ENCODE peak calls at places on chromosomes 12 and 14, in five cellular contexts. H, N, F, I and Z are unnamed samples. For H3K27me3, the result is how much of the 10 kb centered on the place peaks cover.

GRCh38 chr14:56102901-56103409 is 15.3 kb upstream of the PELI2 start:
- DNase-seq in H (peak), N (no peak), F (no peak), I (peak), Z (no peak)

GRCh38 chr14:70755655-70756054 is 53.7 kb downstream of the MAP3K9 start:
- DNase-seq in H (no peak), F (no peak), I (peak), N (no peak), Z (peak)

GRCh38 chr14:103690332-103690731 is 24.9 kb downstream of the XRCC3 start:
- DNase-seq in H (no peak), F (no peak), I (no peak), N (no peak), Z (no peak)

GRCh38 chr12:52249041-52249461 is 16.0 kb downstream of the KRT7 start:
- DNase-seq in H (no peak), I (no peak), N (peak), F (no peak), Z (no peak)

GRCh38 chr14:75941030-75941429 is 40.8 kb downstream of the TGFB3 start:
- DNase-seq in F (no peak), I (peak), H (no peak), N (no peak), Z (no peak)

GRCh38 chr12:53219116-53219955 is 12.3 kb upstream of the ITGB7 start:
- DNase-seq in I (peak), N (no peak), H (peak), F (peak), Z (peak)

GRCh38 chr12:25034676-25035075 is 85.8 kb upstream of the BCAT1 start:
- DNase-seq in I (no peak), F (no peak), N (no peak), H (no peak), Z (no peak)

GRCh38 chr12:88639361-88639760 is 59.1 kb upstream of the KITLG start:
- DNase-seq in F (no peak), H (peak), N (no peak), I (peak), Z (peak)

GRCh38 chr14:103151270-103151933 is 28.1 kb downstream of the TNFAIP2 start:
- DNase-seq in F (no peak), H (no peak), N (no peak), I (no peak), Z (no peak)

GRCh38 chr12:18296201-18296908 is 35.0 kb downstream of the PIK3C2G start:
- DNase-seq in F (no peak), N (no peak), I (no peak), H (peak), Z (no peak)

GRCh38 chr12:93376436-93377251 is 1.1 kb upstream of the NUDT4 start:
- DNase-seq in F (no peak), H (peak), N (peak), I (peak), Z (no peak)

GRCh38 chr14:94307410-94307992 is 14.4 kb upstream of the SERPINA10 start:
- DNase-seq in H (no peak), F (no peak), I (no peak), N (no peak), Z (no peak)

GRCh38 chr12:130433834-130434233 is 96.1 kb downstream of the PIWIL1 start:
- DNase-seq in H (no peak), I (no peak), N (no peak), F (no peak), Z (no peak)

GRCh38 chr12:123003257-123003656 is 22.8 kb downstream of the ARL6IP4 start:
- DNase-seq in N (no peak), F (no peak), I (no peak), H (no peak), Z (no peak)

GRCh38 chr14:97295108-97295710 is 498.0 kb downstream of the VRK1 start:
- DNase-seq in F (no peak), H (no peak), N (no peak), I (no peak), Z (no peak)

GRCh38 chr14:77268989-77269595 is 1.9 kb downstream of the NGB start:
- DNase-seq in F (no peak), N (no peak), I (no peak), H (no peak), Z (no peak)

GRCh38 chr12:49335955-49336644 is 888 bp downstream of the C1QL4 start:
- DNase-seq in F (no peak), N (no peak), H (no peak), I (no peak), Z (no peak)

GRCh38 chr14:59507063-59507751 is 22.9 kb downstream of the JKAMP start:
- DNase-seq in F (peak), N (peak), I (peak), H (peak), Z (peak)

GRCh38 chr12:68402422-68402821 is 70.3 kb upstream of the MDM1 start:
- DNase-seq in I (no peak), H (no peak), F (no peak), N (no peak), Z (no peak)

GRCh38 chr14:70654609-70655008 is 12.9 kb downstream of the TTC9 start:
- DNase-seq in F (no peak), I (peak), N (no peak), H (no peak), Z (no peak)

GRCh38 chr14:30221546-30221945 is 293.9 kb upstream of the PRKD1 start:
- DNase-seq in I (no peak), F (no peak), H (no peak), N (no peak), Z (no peak)

GRCh38 chr12:104218935-104219334 is 3.4 kb downstream of the TXNRD1 start:
- DNase-seq in H (peak), N (no peak), I (peak), F (no peak), Z (peak)

GRCh38 chr12:52691076-52691764 is 11.0 kb upstream of the KRT1 start:
- DNase-seq in N (peak), H (no peak), I (no peak), F (peak), Z (no peak)

GRCh38 chr12:58502236-58502635 is 418.1 kb downstream of the LRIG3 start:
- DNase-seq in I (peak), N (no peak), H (no peak), F (no peak), Z (peak)

GRCh38 chr14:95701846-95702221 is 12.1 kb downstream of the TCL1A start:
- DNase-seq in I (peak), F (no peak), N (no peak), H (peak), Z (peak)

GRCh38 chr12:128190614-128191013 is 76.4 kb upstream of the TMEM132C start:
- DNase-seq in N (no peak), H (no peak), F (no peak), I (no peak), Z (no peak)

GRCh38 chr12:32390572-32391219 is 8.7 kb upstream of the FGD4 start:
- DNase-seq in F (peak), I (peak), H (peak), N (peak), Z (no peak)

GRCh38 chr12:112964067-112964670 is 14.2 kb upstream of the OAS2 start:
- DNase-seq in N (no peak), I (no peak), F (no peak), H (no peak), Z (no peak)

GRCh38 chr12:90987520-90987919 is 17.3 kb downstream of the EPYC start:
- DNase-seq in F (no peak), N (no peak), I (no peak), H (no peak), Z (no peak)

GRCh38 chr12:76863005-76863670 is 15.7 kb downstream of the CSRP2 start:
- DNase-seq in I (peak), N (no peak), F (no peak), H (peak), Z (peak)

GRCh38 chr14:23578560-23579310 is at the start of gene JPH4:
- DNase-seq in I (no peak), N (no peak), H (no peak), F (no peak), Z (no peak)

GRCh38 chr12:113863455-113863845 is 102.7 kb downstream of the RBM19 start:
- DNase-seq in N (no peak), I (peak), F (no peak), H (no peak), Z (no peak)

GRCh38 chr14:73751157-73751691 is 37.0 kb upstream of the PNMA1 start:
- DNase-seq in N (peak), I (no peak), H (no peak), F (peak), Z (no peak)

GRCh38 chr12:67881565-67881964 is 107.7 kb upstream of the IFNG-AS1 start:
- DNase-seq in I (no peak), H (no peak), N (no peak), F (no peak), Z (no peak)

GRCh38 chr12:10069099-10069498 is 29.7 kb downstream of the CLEC1A start:
- DNase-seq in I (peak), F (no peak), H (no peak), N (no peak), Z (peak)

GRCh38 chr14:77181603-77182437 is at the start of gene TMEM63C:
- DNase-seq in I (peak), F (peak), N (peak), H (peak), Z (peak)

GRCh38 chr12:46832084-46832704 is 6.4 kb upstream of the SLC38A4 start:
- DNase-seq in N (no peak), I (no peak), F (no peak), H (no peak), Z (no peak)
- H3K27me3 ChIP-seq in N (under half), I (under half), F (under half), H (half or more), Z (under half)

GRCh38 chr14:61860294-61860918 is 98.2 kb downstream of the SNAPC1 start:
- DNase-seq in I (peak), N (peak), F (no peak), H (peak), Z (peak)
- TF ChIP-seq CTCF in I (peak), N (peak), F (peak), H (peak), Z (peak)

GRCh38 chr14:60723218-60724079 is 702 bp downstream of the SIX4 start:
- DNase-seq in N (peak), I (peak), H (peak), F (peak), Z (peak)
- H3K27me3 ChIP-seq in N (under half), I (under half), H (under half), F (under half), Z (under half)

DNA sequence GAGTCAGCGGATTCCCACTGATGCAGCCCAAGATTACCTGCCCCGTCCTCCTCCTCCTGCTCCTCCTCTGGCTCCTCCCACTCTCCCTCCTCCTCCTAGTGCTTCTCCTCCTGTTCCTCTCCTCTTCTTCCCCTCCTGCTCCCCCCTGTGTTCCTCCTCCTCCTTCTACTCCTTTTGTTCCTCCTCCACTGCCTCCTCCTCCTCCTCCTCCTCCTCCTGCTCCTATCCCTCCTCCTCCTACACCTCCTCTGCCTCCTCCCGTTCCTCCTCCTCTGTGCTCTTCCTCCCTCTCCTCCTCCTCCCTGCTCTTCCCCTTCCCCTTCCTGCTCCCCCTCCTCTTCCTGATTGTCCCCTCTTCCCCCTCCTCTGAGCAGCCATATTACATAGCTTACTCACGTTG is 141.3 kb downstream of the CACNA1C start:
- DNase-seq in F (no peak), H (peak), I (no peak), N (no peak), Z (no peak)
- TF ChIP-seq CTCF in F (no peak), H (no peak), I (no peak), N (no peak), Z (no peak)

DNA sequence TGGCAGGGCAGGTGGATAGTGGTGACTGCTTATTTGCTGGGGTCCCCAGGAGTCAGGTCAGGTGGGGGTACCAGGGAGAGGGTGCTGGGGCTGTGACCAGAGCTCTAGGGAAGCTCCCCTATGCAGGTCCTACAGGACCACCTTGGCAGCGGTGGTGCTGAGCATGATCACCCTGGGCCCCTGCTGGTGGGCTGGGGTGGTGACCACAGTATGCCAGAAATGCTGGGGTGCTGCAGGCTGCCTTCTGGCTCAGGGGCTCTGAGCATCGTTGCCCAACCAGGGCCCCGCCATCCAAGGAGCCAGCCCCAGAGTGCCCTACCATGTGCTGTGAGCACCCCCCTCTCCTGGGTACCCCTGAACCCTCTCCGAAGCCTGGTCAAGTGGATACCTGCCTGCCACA is 17.5 kb upstream of the NUDT14 start:
- DNase-seq in H (no peak), I (no peak), N (no peak), F (no peak), Z (no peak)
- H3K27me3 ChIP-seq in H (half or more), I (under half), N (under half), F (under half), Z (under half)

GRCh38 chr12:29521951-29522350 is 24.5 kb upstream of the OVCH1 start:
- DNase-seq in N (no peak), H (peak), I (peak), F (no peak), Z (peak)

GRCh38 chr12:29519585-29520182 is 22.2 kb upstream of the OVCH1 start:
- DNase-seq in I (peak), H (peak), F (no peak), N (no peak), Z (peak)

GRCh38 chr12:29518407-29518806 is 20.9 kb upstream of the OVCH1 start:
- DNase-seq in I (no peak), F (no peak), N (no peak), H (no peak), Z (no peak)

GRCh38 chr12:29516431-29516875 is 19.0 kb upstream of the OVCH1 start:
- DNase-seq in F (no peak), H (peak), I (peak), N (no peak), Z (peak)

DNA sequence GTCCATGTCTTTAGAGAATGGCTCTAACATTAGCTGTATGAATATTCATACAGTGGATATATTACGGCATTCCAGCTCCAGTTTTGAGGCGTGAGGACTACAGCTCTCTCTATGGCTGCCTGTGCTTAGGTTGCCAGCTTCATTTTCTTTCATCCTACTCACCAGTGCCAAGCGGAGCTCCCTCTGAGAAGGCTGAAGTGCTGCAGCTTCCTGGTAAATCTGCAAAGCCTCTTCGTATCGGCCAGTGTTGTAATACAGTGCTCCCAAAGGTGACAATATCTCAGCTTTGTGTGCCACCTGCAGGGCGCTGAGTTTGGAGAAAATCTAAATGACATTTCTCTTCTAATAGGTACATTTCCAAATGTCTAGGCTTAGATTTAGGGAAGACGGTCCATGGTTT is 19.8 kb upstream of the OVCH1 start:
- DNase-seq in N (no peak), F (peak), I (no peak), H (no peak), Z (no peak)
- TF ChIP-seq CTCF in N (no peak), F (peak), I (no peak), H (no peak), Z (no peak)

DNA sequence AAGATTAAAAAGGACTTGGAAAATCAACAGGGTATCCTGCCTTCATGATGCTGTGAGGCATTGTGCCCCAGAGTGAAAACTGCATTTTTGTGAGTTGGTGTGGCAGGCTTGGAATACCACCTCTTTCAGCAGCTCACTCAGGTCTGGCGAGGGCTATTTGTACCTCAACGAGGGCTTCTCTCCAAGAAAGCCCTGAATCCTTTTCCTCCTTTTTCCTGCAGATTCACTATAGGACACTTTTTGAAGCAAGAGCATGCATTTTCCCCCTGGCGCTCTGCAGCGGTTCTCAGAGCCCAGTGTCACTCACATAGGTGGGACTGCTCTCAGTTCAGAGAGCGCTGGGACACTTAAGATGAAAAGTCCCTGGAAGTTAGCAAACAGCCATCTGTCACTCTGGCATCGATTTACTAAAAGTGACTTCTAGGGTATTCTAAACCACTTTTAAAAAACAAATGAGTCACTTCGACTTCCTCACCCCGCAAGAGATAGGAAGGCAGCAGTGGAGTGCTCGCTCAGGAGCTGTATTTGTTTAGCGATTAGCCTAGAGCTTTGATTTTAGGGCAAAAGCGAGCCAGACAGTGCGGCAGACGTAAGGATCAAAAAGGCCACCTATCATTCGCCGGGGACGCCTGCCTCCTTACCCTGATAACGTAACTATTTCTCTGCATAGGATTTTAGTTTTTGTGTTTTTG is 782 bp upstream of the LGR5 start:
- DNase-seq in F (no peak), I (peak), N (no peak), H (peak), Z (no peak)
- H3K27me3 ChIP-seq in F (under half), I (under half), N (under half), H (half or more), Z (under half)

GRCh38 chr12:20731274-20731673 is 36.1 kb downstream of the SLCO1C1 start:
- DNase-seq in F (no peak), N (no peak), H (peak), I (no peak), Z (no peak)
- TF ChIP-seq CTCF in F (no peak), N (no peak), H (no peak), I (no peak), Z (no peak)

GRCh38 chr12:124928095-124928911 is 13.9 kb upstream of the UBC start:
- DNase-seq in F (peak), I (peak), H (peak), N (peak), Z (peak)

GRCh38 chr12:124927325-124928094 is 13.1 kb upstream of the UBC start:
- DNase-seq in F (peak), H (peak), N (peak), I (peak), Z (peak)

GRCh38 chr12:124930576-124930975 is 16.1 kb upstream of the UBC start:
- DNase-seq in N (no peak), I (no peak), F (no peak), H (no peak), Z (no peak)

GRCh38 chr12:124929649-124930419 is 15.4 kb upstream of the UBC start:
- DNase-seq in H (no peak), N (no peak), I (no peak), F (no peak), Z (no peak)

DNA sequence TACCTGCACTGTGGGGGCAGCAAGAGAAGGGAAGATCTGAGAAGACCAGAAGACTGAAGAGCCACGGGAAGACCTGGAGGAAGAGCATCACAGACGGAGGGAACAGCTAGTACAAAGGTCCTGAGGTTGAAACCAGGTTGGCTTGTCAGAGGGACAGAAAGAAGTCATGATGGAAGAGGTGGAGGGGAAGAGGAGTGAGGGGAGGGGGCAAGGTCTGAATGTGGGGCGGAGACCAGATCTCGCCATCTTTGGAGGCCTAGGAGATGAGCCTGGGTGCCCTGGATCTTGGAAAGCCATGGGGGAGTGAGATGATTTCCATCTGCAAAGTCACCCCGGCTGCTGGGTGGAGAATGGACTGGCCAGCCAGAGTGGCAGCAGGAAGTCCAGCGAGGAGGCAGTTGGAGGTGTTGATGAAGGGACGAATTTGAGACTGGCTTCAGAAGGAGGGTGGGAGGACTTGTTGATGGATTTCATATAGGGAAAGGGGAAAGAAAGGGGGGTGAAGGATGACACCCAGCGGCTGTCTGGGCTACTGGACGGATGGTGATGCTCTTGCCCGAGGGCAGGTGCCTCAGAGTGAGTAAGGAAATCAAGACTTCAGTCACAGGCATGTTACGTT is 14.6 kb upstream of the UBC start:
- DNase-seq in N (no peak), I (no peak), F (no peak), H (no peak), Z (no peak)
- H3K27me3 ChIP-seq in N (under half), I (under half), F (under half), H (under half), Z (under half)